ENCODE peak calls at places on chromosomes 13 and 19, in nine cellular contexts. Z is Caco-2; J is AG04449; M is tibial nerve; S is CD4-positive, alpha-beta T cell; F is AG04450; B is fibroblast of the aortic adventitia; C is brain microvascular endothelial cell; Q is ovary. A is an unnamed sample.

GRCh38 chr19:12946092-12946845 is 607 bp downstream of the RAD23A start:
- DNase-seq in J (no peak), Z (peak; percentile 84), S (no peak), Q (peak; percentile 79), M (no peak), B (peak; percentile 74), F (peak; percentile 48), C (peak; percentile 83), A (peak; percentile 58)

GRCh38 chr13:101423872-101424271 is 7.6 kb upstream of the NALCN start:
- DNase-seq in M (no peak), J (no peak), Z (no peak), B (no peak), S (no peak), F (no peak), C (no peak), Q (no peak), A (no peak)

GRCh38 chr19:45667620-45668341 is at the start of gene GIPR:
- DNase-seq in M (no peak), Z (peak; percentile 76), Q (no peak), C (peak; percentile 25), B (no peak), F (no peak), S (peak; percentile 55), J (no peak), A (peak; percentile 47)

GRCh38 chr19:4083677-4084546 is 17.2 kb upstream of the ZBTB7A start:
- DNase-seq in C (no peak), F (no peak), Z (peak; percentile 74), J (no peak), B (no peak), M (no peak), S (no peak), Q (peak; percentile 69), A (no peak)

GRCh38 chr13:113915012-113915763 is 51.3 kb upstream of the GAS6 start:
- DNase-seq in F (no peak), Z (no peak), M (no peak), B (no peak), Q (peak; percentile 15), S (no peak), C (no peak), J (no peak), A (no peak)

GRCh38 chr19:3980353-3981251 is 4.7 kb downstream of the EEF2 start:
- DNase-seq in F (no peak), M (no peak), J (no peak), S (no peak), Z (no peak), C (no peak), Q (peak; percentile 43), B (no peak), A (no peak)

GRCh38 chr13:75432045-75432444 is 49.9 kb downstream of the TBC1D4 start:
- DNase-seq in J (no peak), C (no peak), S (no peak), F (no peak), M (no peak), B (peak; percentile 25), Q (no peak), Z (no peak), A (no peak)

GRCh38 chr19:35845215-35846037 is 6.9 kb downstream of the NPHS1 start:
- DNase-seq in S (no peak), J (no peak), C (no peak), M (no peak), F (no peak), B (no peak), Q (no peak), Z (peak; percentile 82), A (no peak)

GRCh38 chr19:52237771-52238400 is 31.5 kb upstream of the ZNF766 start:
- DNase-seq in Q (peak; percentile 70), Z (peak; percentile 69), C (peak; percentile 68), B (peak; percentile 77), M (peak; percentile 51), F (peak; percentile 54), S (peak; percentile 36), J (peak; percentile 23), A (peak; percentile 50)

GRCh38 chr19:52086481-52086880 is 9.1 kb downstream of the ZNF841 start:
- DNase-seq in S (no peak), F (no peak), C (peak; percentile 12), J (no peak), Z (no peak), Q (no peak), M (no peak), B (peak; percentile 5), A (no peak)

GRCh38 chr19:10891360-10892108 is 20.2 kb downstream of the CARM1 start:
- DNase-seq in B (peak; percentile 38), Z (no peak), M (no peak), F (no peak), C (no peak), Q (peak; percentile 58), J (no peak), S (no peak), A (no peak)

GRCh38 chr19:7917292-7918061 is 2.7 kb upstream of the SNAPC2 start:
- DNase-seq in M (no peak), S (peak; percentile 51), Q (peak; percentile 76), F (no peak), C (peak; percentile 29), Z (peak; percentile 79), J (no peak), B (peak; percentile 45), A (peak; percentile 58)

GRCh38 chr13:76799696-76800095 is 86.5 kb downstream of the KCTD12 start:
- DNase-seq in B (no peak), S (no peak), F (no peak), M (no peak), J (no peak), Z (no peak), C (no peak), Q (no peak), A (no peak)

GRCh38 chr19:14722127-14722526 is 32.3 kb downstream of the ZNF333 start:
- DNase-seq in J (no peak), S (no peak), F (no peak), C (no peak), Z (no peak), Q (no peak), B (no peak), M (no peak), A (no peak)

GRCh38 chr13:38967446-38967845 is 23.2 kb downstream of the STOML3 start:
- DNase-seq in Z (no peak), S (no peak), J (no peak), M (no peak), B (no peak), C (no peak), F (no peak), Q (no peak), A (no peak)

GRCh38 chr13:38965281-38965680 is 25.4 kb downstream of the STOML3 start:
- DNase-seq in C (no peak), Z (no peak), Q (no peak), F (no peak), B (no peak), J (no peak), M (no peak), S (no peak), A (no peak)

GRCh38 chr13:38969187-38969586 is 21.4 kb downstream of the STOML3 start:
- DNase-seq in B (no peak), Q (no peak), M (no peak), S (no peak), Z (no peak), C (no peak), J (no peak), F (no peak), A (no peak)

GRCh38 chr13:38970380-38971051 is 20.1 kb downstream of the STOML3 start:
- DNase-seq in S (no peak), F (no peak), Q (no peak), M (no peak), Z (peak; percentile 18), J (no peak), C (no peak), B (no peak), A (no peak)
- TF ChIP-seq CTCF in S (no peak), F (no peak), Q (no peak), M (no peak), Z (peak; percentile 4), J (no peak), C (no peak), B (no peak), A (no peak)

GRCh38 chr19:17775245-17775927 is 19.6 kb upstream of the B3GNT3 start:
- DNase-seq in J (no peak), F (no peak), C (peak; percentile 46), S (peak; percentile 40), B (peak; percentile 32), M (peak; percentile 58), Q (no peak), Z (peak; percentile 64), A (peak; percentile 81)
- TF ChIP-seq CTCF in J (peak; percentile 63), F (peak; percentile 67), C (peak; percentile 81), S (peak; percentile 67), B (peak; percentile 68), M (peak; percentile 22), Q (no peak), Z (peak; percentile 66), A (peak; percentile 71)

GRCh38 chr13:37985281-37985680 is 115.7 kb upstream of the TRPC4 start:
- DNase-seq in Q (no peak), B (no peak), J (no peak), Z (no peak), M (no peak), C (no peak), S (no peak), F (no peak), A (no peak)
- TF ChIP-seq CTCF in Q (no peak), B (no peak), J (no peak), Z (no peak), M (no peak), C (no peak), S (no peak), F (no peak), A (no peak)

DNA sequence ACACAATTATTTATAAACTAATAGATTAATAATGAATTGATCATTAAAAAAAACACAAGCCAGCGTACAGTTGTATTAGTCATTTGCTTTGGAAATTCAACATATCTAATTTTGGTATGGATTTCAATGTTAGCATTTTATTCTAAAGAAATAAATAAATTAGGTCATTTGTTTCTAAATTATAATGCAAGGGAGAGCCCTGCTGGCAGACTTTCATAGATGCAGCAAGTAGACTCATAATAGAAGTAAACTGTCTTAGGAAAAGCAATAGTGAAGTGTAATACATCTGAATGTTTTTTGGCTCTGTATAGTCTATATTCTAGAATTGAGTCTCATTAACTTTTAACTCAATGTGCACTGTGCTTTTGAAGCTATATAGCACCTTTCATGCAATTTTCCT is 982.4 kb upstream of the MIR17HG start:
- DNase-seq in F (no peak), C (no peak), J (no peak), Q (no peak), M (no peak), S (no peak), B (peak; percentile 7), Z (no peak), A (no peak)
- TF ChIP-seq CTCF in F (peak; percentile 13), C (peak; percentile 27), J (no peak), Q (no peak), M (no peak), S (no peak), B (no peak), Z (no peak), A (peak; percentile 53)

GRCh38 chr19:30696514-30696913 is 324.3 kb downstream of the ZNF536 start:
- DNase-seq in F (no peak), Z (peak; percentile 19), C (no peak), M (no peak), J (no peak), B (peak; percentile 17), S (no peak), Q (no peak), A (peak; percentile 38)
- TF ChIP-seq CTCF in F (peak; percentile 28), Z (peak; percentile 24), C (peak; percentile 54), M (peak; percentile 37), J (peak; percentile 6), B (peak; percentile 45), S (no peak), Q (no peak), A (peak; percentile 57)

GRCh38 chr13:111027481-111028439 is 87.3 kb upstream of the ARHGEF7 start:
- DNase-seq in Z (no peak), Q (no peak), F (no peak), B (no peak), M (no peak), S (no peak), C (no peak), J (no peak), A (no peak)
- TF ChIP-seq CTCF in Z (no peak), Q (no peak), F (peak; percentile 21), B (no peak), M (no peak), S (no peak), C (peak; percentile 33), J (no peak), A (no peak)

A was measured in neural crest cell.